ENCODE peak calls at places on chromosome 18, in six cellular contexts. M, Y, C, B, Z and U are unnamed samples.

GRCh38 chr18:25052426-25052825 is 299.5 kb downstream of the ZNF521 start:
- DNase-seq in M (no peak), Y (no peak), C (no peak), B (no peak), Z (no peak), U (no peak)

GRCh38 chr18:11389281-11389680 is 220.1 kb upstream of the SLC35G4 start:
- DNase-seq in M (no peak), Y (no peak), C (no peak), B (no peak), Z (no peak), U (no peak)

GRCh38 chr18:3251963-3252277 is 4.3 kb downstream of the MYL12A start:
- DNase-seq in M (no peak), Y (no peak), C (no peak), B (no peak), Z (no peak), U (no peak)

GRCh38 chr18:76013041-76013440 is 482.0 kb downstream of the ZNF516 start:
- DNase-seq in M (no peak), Y (no peak), C (no peak), B (no peak), Z (no peak), U (no peak)

GRCh38 chr18:49652841-49653240 is 91.0 kb downstream of the LIPG start:
- DNase-seq in M (no peak), Y (no peak), C (no peak), B (no peak), Z (no peak), U (no peak)

GRCh38 chr18:55422456-55423185 is 165.4 kb downstream of the TCF4 start:
- DNase-seq in M (no peak), Y (peak; percentile 98), C (no peak), B (no peak), Z (no peak), U (no peak)

GRCh38 chr18:47898696-47899095 is 31.8 kb downstream of the SMAD2 start:
- DNase-seq in M (peak; percentile 29), Y (peak; percentile 99), C (peak; percentile 16), B (no peak), Z (no peak), U (no peak)

GRCh38 chr18:11163668-11164067 is 14.3 kb upstream of the PIEZO2 start:
- DNase-seq in M (no peak), Y (peak; percentile 14), C (peak; percentile 62), B (no peak), Z (peak; percentile 74), U (no peak)

GRCh38 chr18:56148373-56148772 is 490.0 kb downstream of the TXNL1 start:
- DNase-seq in M (no peak), Y (no peak), C (no peak), B (no peak), Z (no peak), U (no peak)

GRCh38 chr18:10139783-10140410 is 226.1 kb downstream of the VAPA start:
- DNase-seq in M (no peak), Y (no peak), C (no peak), B (no peak), Z (peak; percentile 52), U (no peak)

GRCh38 chr18:49745051-49746014 is 68.0 kb downstream of the ACAA2 start:
- DNase-seq in M (no peak), Y (peak; percentile 44), C (no peak), B (no peak), Z (no peak), U (no peak)

GRCh38 chr18:35458677-35459441 is 38.9 kb downstream of the INO80C start:
- DNase-seq in M (no peak), Y (no peak), C (peak; percentile 82), B (no peak), Z (peak; percentile 92), U (no peak)

GRCh38 chr18:57029761-57030160 is 117.1 kb upstream of the BOD1L2 start:
- DNase-seq in M (peak; percentile 41), Y (peak; percentile 94), C (peak; percentile 8), B (no peak), Z (peak; percentile 62), U (no peak)

GRCh38 chr18:36649205-36649604 is 179.6 kb downstream of the TPGS2 start:
- DNase-seq in M (no peak), Y (no peak), C (no peak), B (no peak), Z (no peak), U (no peak)

GRCh38 chr18:74921057-74921820 is 287.7 kb downstream of the PTGR3 start:
- DNase-seq in M (no peak), Y (no peak), C (no peak), B (no peak), Z (peak; percentile 77), U (no peak)

GRCh38 chr18:22169011-22169888 is at the start of gene GATA6:
- DNase-seq in M (peak; percentile 89), Y (peak; percentile 88), C (peak; percentile 94), B (peak; percentile 73), Z (peak; percentile 91), U (peak; percentile 51)

GRCh38 chr18:31678425-31678824 is 6.0 kb downstream of the B4GALT6 start:
- DNase-seq in M (no peak), Y (peak; percentile 30), C (no peak), B (no peak), Z (no peak), U (no peak)

GRCh38 chr18:63606526-63606925 is 19.4 kb downstream of the SERPINB13 start:
- DNase-seq in M (no peak), Y (no peak), C (no peak), B (no peak), Z (no peak), U (no peak)

GRCh38 chr18:8706981-8707940 is 1.9 kb downstream of the MTCL1 start:
- DNase-seq in M (peak; percentile 52), Y (peak; percentile 93), C (peak; percentile 70), B (no peak), Z (peak; percentile 86), U (peak; percentile 34)

GRCh38 chr18:13273800-13274199 is 55.2 kb downstream of the LDLRAD4 start:
- DNase-seq in M (no peak), Y (no peak), C (no peak), B (no peak), Z (no peak), U (peak; percentile 66)

GRCh38 chr18:79863946-79864725 is 66.4 kb downstream of the KCNG2 start:
- DNase-seq in M (no peak), Y (no peak), C (no peak), B (no peak), Z (no peak), U (no peak)

GRCh38 chr18:21444465-21445023 is 156.0 kb downstream of the ESCO1 start:
- DNase-seq in M (peak; percentile 36), Y (peak; percentile 84), C (peak; percentile 57), B (peak; percentile 32), Z (peak; percentile 39), U (no peak)

GRCh38 chr18:3180325-3180724 is 39.4 kb downstream of the MYOM1 start:
- DNase-seq in M (no peak), Y (no peak), C (no peak), B (peak; percentile 47), Z (no peak), U (no peak)

GRCh38 chr18:55220523-55220922 is 261.3 kb upstream of the CCDC68 start:
- DNase-seq in M (no peak), Y (no peak), C (no peak), B (no peak), Z (no peak), U (no peak)

GRCh38 chr18:27184115-27185024 is 738 bp downstream of the CHST9 start:
- DNase-seq in M (no peak), Y (peak; percentile 91), C (peak; percentile 36), B (no peak), Z (peak; percentile 9), U (no peak)

GRCh38 chr18:53553030-53553429 is 671.4 kb downstream of the MBD2 start:
- DNase-seq in M (no peak), Y (peak; percentile 22), C (no peak), B (no peak), Z (no peak), U (no peak)

GRCh38 chr18:5556317-5556974 is 12.6 kb upstream of the EPB41L3 start:
- DNase-seq in M (no peak), Y (peak; percentile 61), C (no peak), B (no peak), Z (no peak), U (no peak)

GRCh38 chr18:59881728-59882685 is 17.8 kb upstream of the PMAIP1 start:
- DNase-seq in M (peak; percentile 17), Y (peak; percentile 94), C (no peak), B (no peak), Z (peak; percentile 63), U (no peak)

GRCh38 chr18:25177631-25178030 is 174.3 kb downstream of the ZNF521 start:
- DNase-seq in M (no peak), Y (peak; percentile 25), C (no peak), B (no peak), Z (no peak), U (no peak)

GRCh38 chr18:32048507-32049091 is 30.0 kb downstream of the RNF125 start:
- DNase-seq in M (no peak), Y (peak; percentile 71), C (no peak), B (no peak), Z (no peak), U (peak; percentile 42)

GRCh38 chr18:21760321-21760720 is 19.7 kb downstream of the MIB1 start:
- DNase-seq in M (no peak), Y (peak; percentile 63), C (no peak), B (no peak), Z (no peak), U (no peak)

GRCh38 chr18:36412778-36413177 is 115.3 kb downstream of the FHOD3 start:
- DNase-seq in M (no peak), Y (peak; percentile 88), C (peak; percentile 37), B (no peak), Z (peak; percentile 42), U (no peak)

GRCh38 chr18:58649966-58650816 is 21.1 kb upstream of the MALT1 start:
- DNase-seq in M (no peak), Y (no peak), C (no peak), B (no peak), Z (no peak), U (no peak)